ENCODE peak calls at places on chromosomes 7 and 10, in seven cellular contexts. Z, F, E, R, T, K and A are unnamed samples.

GRCh38 chr10:91418417-91418816 is 8.3 kb downstream of the HECTD2 start:
- DNase-seq in Z (no peak), F (no peak), E (no peak), R (no peak), T (no peak), K (no peak), A (no peak)

GRCh38 chr7:83599131-83599530 is 49.8 kb downstream of the SEMA3E start:
- DNase-seq in Z (no peak), F (no peak), E (no peak), R (no peak), T (no peak), K (no peak), A (no peak)

GRCh38 chr7:151241755-151242096 is 6.8 kb downstream of the SMARCD3 start:
- DNase-seq in Z (no peak), F (no peak), E (no peak), R (no peak), T (no peak), K (no peak), A (no peak)

GRCh38 chr7:2760098-2760889 is 72.3 kb downstream of the AMZ1 start:
- DNase-seq in Z (peak), F (peak), E (peak), R (no peak), T (peak), K (peak), A (peak)

GRCh38 chr7:100087055-100087750 is 1.6 kb upstream of the COPS6 start:
- DNase-seq in Z (peak), F (no peak), E (no peak), R (no peak), T (peak), K (no peak), A (no peak)

GRCh38 chr7:98626393-98627061 is 9.4 kb downstream of the NPTX2 start:
- DNase-seq in Z (no peak), F (peak), E (no peak), R (no peak), T (no peak), K (no peak), A (no peak)

GRCh38 chr7:42914009-42914725 is 2.3 kb upstream of the C7orf25 start:
- DNase-seq in Z (peak), F (no peak), E (no peak), R (no peak), T (no peak), K (no peak), A (no peak)

GRCh38 chr7:13007331-13007730 is 319.9 kb downstream of the ARL4A start:
- DNase-seq in Z (no peak), F (no peak), E (no peak), R (no peak), T (no peak), K (no peak), A (no peak)

GRCh38 chr10:110802551-110803238 is 69.0 kb upstream of the PDCD4 start:
- DNase-seq in Z (peak), F (no peak), E (no peak), R (no peak), T (no peak), K (peak), A (peak)

GRCh38 chr7:119482671-119483070 is 790.3 kb upstream of the KCND2 start:
- DNase-seq in Z (no peak), F (no peak), E (no peak), R (no peak), T (no peak), K (no peak), A (peak)

GRCh38 chr7:144835166-144835611 is 664 bp downstream of the TPK1 start:
- DNase-seq in Z (peak), F (peak), E (peak), R (no peak), T (peak), K (peak), A (peak)

GRCh38 chr10:121168513-121169216 is 317.5 kb downstream of the WDR11 start:
- DNase-seq in Z (no peak), F (peak), E (no peak), R (peak), T (no peak), K (no peak), A (peak)

GRCh38 chr10:30645340-30645827 is 15.8 kb upstream of the LYZL2 start:
- DNase-seq in Z (peak), F (peak), E (no peak), R (peak), T (peak), K (peak), A (no peak)

GRCh38 chr10:78559514-78560392 is 509.0 kb upstream of the ZMIZ1 start:
- DNase-seq in Z (no peak), F (no peak), E (no peak), R (no peak), T (no peak), K (no peak), A (no peak)

GRCh38 chr7:2201128-2201527 is 31.6 kb downstream of the MAD1L1 start:
- DNase-seq in Z (no peak), F (no peak), E (no peak), R (no peak), T (peak), K (no peak), A (no peak)

GRCh38 chr7:149199234-149199990 is 4.1 kb downstream of the ZNF282 start:
- DNase-seq in Z (peak), F (no peak), E (no peak), R (no peak), T (no peak), K (no peak), A (no peak)

GRCh38 chr10:5723692-5724091 is 39.1 kb downstream of the TASOR2 start:
- DNase-seq in Z (no peak), F (no peak), E (no peak), R (no peak), T (no peak), K (no peak), A (no peak)

GRCh38 chr10:31319602-31320178 is 674 bp downstream of the ZEB1 start:
- DNase-seq in Z (no peak), F (no peak), E (no peak), R (no peak), T (peak), K (no peak), A (peak)

GRCh38 chr7:45892407-45893035 is 4.2 kb downstream of the IGFBP1 start:
- DNase-seq in Z (no peak), F (no peak), E (no peak), R (no peak), T (no peak), K (peak), A (no peak)

GRCh38 chr10:119330342-119330741 is 123.0 kb downstream of the GRK5 start:
- DNase-seq in Z (no peak), F (no peak), E (no peak), R (no peak), T (no peak), K (no peak), A (no peak)

GRCh38 chr10:26983156-26983555 is 117.1 kb downstream of the ANKRD26 start:
- DNase-seq in Z (no peak), F (no peak), E (no peak), R (no peak), T (no peak), K (no peak), A (no peak)

GRCh38 chr10:121873236-121873635 is 54.6 kb downstream of the ATE1 start:
- DNase-seq in Z (no peak), F (no peak), E (no peak), R (no peak), T (no peak), K (no peak), A (no peak)

GRCh38 chr10:63157845-63158624 is 24.9 kb downstream of the NRBF2 start:
- DNase-seq in Z (peak), F (peak), E (peak), R (peak), T (peak), K (peak), A (peak)

GRCh38 chr10:49615213-49615612 is 1.4 kb downstream of the CHAT start:
- DNase-seq in Z (no peak), F (peak), E (no peak), R (no peak), T (no peak), K (no peak), A (no peak)

GRCh38 chr10:35639651-35640311 is 2.3 kb downstream of the FZD8 start:
- DNase-seq in Z (peak), F (peak), E (no peak), R (peak), T (peak), K (no peak), A (no peak)

GRCh38 chr10:60648761-60649160 is 129.5 kb upstream of the CDK1 start:
- DNase-seq in Z (no peak), F (no peak), E (no peak), R (no peak), T (no peak), K (no peak), A (no peak)

GRCh38 chr7:44489955-44490350 is 505 bp downstream of the NUDCD3 start:
- DNase-seq in Z (no peak), F (no peak), E (peak), R (no peak), T (no peak), K (no peak), A (peak)

GRCh38 chr7:146894927-146895326 is 778.3 kb downstream of the CNTNAP2 start:
- DNase-seq in Z (no peak), F (no peak), E (no peak), R (no peak), T (no peak), K (no peak), A (no peak)
- TF ChIP-seq MAX in Z (no peak), F (no peak), E (no peak), R (no peak), T (no peak), K (no peak), A (no peak)

DNA sequence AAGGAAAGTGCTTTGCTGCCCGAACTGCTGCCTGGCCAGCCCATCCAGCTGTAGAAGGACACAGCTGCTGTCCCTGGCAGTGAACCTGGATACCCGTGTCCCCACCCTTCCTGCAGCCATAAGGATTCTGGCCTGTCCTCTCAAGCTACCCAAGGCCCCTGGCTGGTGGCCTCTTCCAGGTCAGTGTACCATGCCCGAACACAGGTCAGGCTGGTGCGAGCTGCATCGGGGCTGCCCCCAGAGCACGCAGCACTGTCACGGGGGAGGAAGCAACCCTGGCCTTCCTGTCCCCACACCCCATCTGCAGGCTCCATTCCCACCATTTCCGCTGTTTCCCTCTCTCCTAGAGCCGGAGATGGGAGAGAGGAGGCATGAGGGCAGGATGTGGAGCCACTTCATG is 30.5 kb upstream of the PWWP2B start:
- DNase-seq in Z (no peak), F (no peak), E (no peak), R (no peak), T (no peak), K (no peak), A (no peak)
- TF ChIP-seq MAX in Z (no peak), F (no peak), E (no peak), R (no peak), T (no peak), K (no peak), A (no peak)

DNA sequence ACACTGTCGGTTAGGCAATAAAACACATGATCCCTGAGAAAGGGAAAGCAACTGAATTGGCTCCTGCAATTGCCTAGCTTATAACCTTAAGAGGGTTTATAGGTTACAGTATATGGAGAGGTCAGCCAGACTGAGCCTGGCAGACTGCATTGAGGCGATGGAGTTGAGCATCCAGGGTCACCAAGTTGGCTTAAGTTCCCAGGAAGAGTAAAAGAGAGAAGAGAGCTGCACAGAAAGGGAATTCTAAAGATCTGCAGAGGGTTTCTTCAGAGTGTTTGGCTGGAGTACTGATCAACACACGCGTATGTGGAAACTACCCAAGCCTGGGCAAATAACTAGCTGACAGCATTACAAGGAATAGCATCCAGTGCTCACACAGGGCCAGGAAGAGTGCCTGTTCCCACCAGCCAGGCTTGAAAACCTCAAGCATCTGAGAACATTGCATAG is 11.2 kb downstream of the ANKMY2 start:
- DNase-seq in Z (no peak), F (no peak), E (no peak), R (no peak), T (no peak), K (no peak), A (no peak)
- TF ChIP-seq MAX in Z (no peak), F (no peak), E (no peak), R (no peak), T (no peak), K (no peak), A (no peak)

GRCh38 chr7:39674391-39674790 is 51.0 kb downstream of the RALA start:
- DNase-seq in Z (no peak), F (no peak), E (no peak), R (no peak), T (no peak), K (no peak), A (no peak)

GRCh38 chr7:39673868-39674267 is 50.5 kb downstream of the RALA start:
- DNase-seq in Z (no peak), F (no peak), E (no peak), R (no peak), T (no peak), K (no peak), A (no peak)

GRCh38 chr7:39683216-39683845 is 60.0 kb downstream of the RALA start:
- DNase-seq in Z (peak), F (no peak), E (no peak), R (no peak), T (no peak), K (no peak), A (no peak)

GRCh38 chr7:39682042-39682441 is 58.7 kb downstream of the RALA start:
- DNase-seq in Z (no peak), F (no peak), E (no peak), R (no peak), T (no peak), K (no peak), A (no peak)

DNA sequence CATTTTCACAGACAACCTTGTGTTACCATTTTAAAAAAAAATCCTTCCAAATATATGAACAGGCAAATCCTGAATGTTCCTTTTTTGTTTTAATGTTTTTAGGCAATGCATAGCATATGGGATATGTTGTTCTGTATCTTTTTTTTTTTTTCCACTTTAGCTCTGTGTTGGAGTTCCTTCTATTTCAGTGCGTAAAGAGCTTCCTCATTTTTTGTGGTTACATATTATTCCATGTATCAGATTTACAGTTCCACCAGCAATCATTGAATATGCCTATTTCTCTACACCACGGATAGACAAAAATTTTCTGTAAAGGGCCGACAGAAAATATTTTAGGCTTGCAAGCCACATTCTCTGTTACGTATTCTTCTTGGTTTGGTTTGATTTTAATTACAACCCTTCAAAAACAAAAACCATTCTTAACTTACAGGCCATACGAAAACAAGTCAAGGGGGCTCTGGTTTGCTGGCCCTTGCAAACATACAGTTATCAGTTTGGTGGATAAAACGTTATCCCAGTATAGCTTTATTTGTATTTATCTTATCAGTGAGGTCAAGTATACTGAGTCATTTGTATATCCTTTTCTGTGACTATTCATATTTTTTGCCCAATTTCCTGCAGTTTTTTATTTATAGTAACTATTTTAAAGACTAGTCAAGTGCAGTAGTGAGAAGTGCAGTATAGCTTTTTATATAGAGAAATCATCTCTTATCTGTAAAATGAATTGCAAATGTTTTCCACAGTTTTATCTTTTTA is 55.7 kb downstream of the RALA start:
- DNase-seq in Z (peak), F (no peak), E (no peak), R (no peak), T (no peak), K (no peak), A (peak)
- TF ChIP-seq MAX in Z (no peak), F (no peak), E (no peak), R (no peak), T (no peak), K (no peak), A (no peak)

GRCh38 chr10:114548662-114549061 is 109.4 kb downstream of the ABLIM1 start:
- DNase-seq in Z (peak), F (peak), E (peak), R (peak), T (peak), K (peak), A (peak)
- TF ChIP-seq MAX in Z (peak), F (no peak), E (no peak), R (no peak), T (no peak), K (peak), A (peak)